ENCODE peak calls at places on chromosomes 5 and 9, in five cellular contexts. Z, D, J, C and F are unnamed samples.

GRCh38 chr5:159605585-159605984 is 275.3 kb upstream of the IL12B start:
- DNase-seq in Z (peak; percentile 31), D (no peak), J (no peak), C (no peak), F (no peak)

GRCh38 chr9:82082563-82082962 is 94.0 kb downstream of the SPATA31D1 start:
- DNase-seq in Z (no peak), D (no peak), J (no peak), C (no peak), F (no peak)

GRCh38 chr9:115158666-115159481 is 40.9 kb upstream of the TNC start:
- DNase-seq in Z (no peak), D (no peak), J (no peak), C (no peak), F (no peak)

GRCh38 chr5:3601929-3602712 is 6.5 kb downstream of the IRX1 start:
- DNase-seq in Z (no peak), D (no peak), J (peak; percentile 62), C (no peak), F (no peak)

GRCh38 chr5:42870882-42871418 is 59.3 kb upstream of the SELENOP start:
- DNase-seq in Z (no peak), D (no peak), J (no peak), C (no peak), F (no peak)

GRCh38 chr5:158769702-158770101 is 330.0 kb downstream of the EBF1 start:
- DNase-seq in Z (no peak), D (no peak), J (no peak), C (no peak), F (no peak)

GRCh38 chr9:89999534-90000370 is 394.9 kb downstream of the GADD45G start:
- DNase-seq in Z (peak; percentile 85), D (peak; percentile 86), J (no peak), C (peak; percentile 75), F (no peak)

GRCh38 chr5:124474821-124475220 is 271.6 kb downstream of the ZNF608 start:
- DNase-seq in Z (no peak), D (no peak), J (no peak), C (no peak), F (no peak)

GRCh38 chr5:138844812-138845513 is 30.2 kb downstream of the LRRTM2 start:
- DNase-seq in Z (no peak), D (no peak), J (no peak), C (no peak), F (no peak)

GRCh38 chr5:152674403-152674802 is 269.3 kb upstream of the NMUR2 start:
- DNase-seq in Z (no peak), D (no peak), J (no peak), C (no peak), F (no peak)

GRCh38 chr5:154077692-154078091 is 38.9 kb downstream of the MFAP3 start:
- DNase-seq in Z (no peak), D (no peak), J (no peak), C (no peak), F (no peak)

GRCh38 chr5:107485184-107485583 is 185.6 kb downstream of the EFNA5 start:
- DNase-seq in Z (no peak), D (no peak), J (no peak), C (no peak), F (no peak)